ENCODE peak calls at places on chromosomes 1 and 21, in six cellular contexts. C, K, V, B, F and X are unnamed samples.

GRCh38 chr1:162370721-162371120 is 5.9 kb downstream of the SPATA46 start:
- DNase-seq in C (no peak), K (no peak), V (no peak), B (no peak), F (no peak), X (no peak)

GRCh38 chr1:55575571-55576279 is 360.6 kb upstream of the USP24 start:
- DNase-seq in C (no peak), K (no peak), V (no peak), B (no peak), F (no peak), X (no peak)

GRCh38 chr1:5466487-5466886 is 525.7 kb downstream of the NPHP4 start:
- DNase-seq in C (no peak), K (no peak), V (no peak), B (no peak), F (no peak), X (no peak)

GRCh38 chr1:917076-917459 is 6.7 kb upstream of the SAMD11 start:
- DNase-seq in C (no peak), K (no peak), V (no peak), B (no peak), F (no peak), X (no peak)

GRCh38 chr1:70143052-70143659 is 62.2 kb downstream of the LRRC40 start:
- DNase-seq in C (no peak), K (no peak), V (peak), B (peak), F (no peak), X (no peak)

GRCh38 chr1:4109626-4109940 is 209.5 kb upstream of the C1orf174 start:
- DNase-seq in C (no peak), K (no peak), V (no peak), B (no peak), F (no peak), X (no peak)

GRCh38 chr21:25871566-25871965 is 136.8 kb downstream of the GABPA start:
- DNase-seq in C (peak), K (no peak), V (no peak), B (no peak), F (no peak), X (no peak)

GRCh38 chr1:228036701-228037231 is 30.0 kb downstream of the WNT3A start:
- DNase-seq in C (no peak), K (no peak), V (no peak), B (no peak), F (no peak), X (no peak)

GRCh38 chr1:225998560-225999226 is 450 bp downstream of the SDE2 start:
- DNase-seq in C (no peak), K (no peak), V (no peak), B (peak), F (no peak), X (no peak)

GRCh38 chr1:186745531-186746146 is 65.4 kb upstream of the PTGS2 start:
- DNase-seq in C (no peak), K (no peak), V (no peak), B (no peak), F (no peak), X (no peak)

GRCh38 chr1:153928776-153929432 is 6.1 kb upstream of the GATAD2B start:
- DNase-seq in C (no peak), K (no peak), V (no peak), B (peak), F (no peak), X (no peak)

GRCh38 chr1:206705187-206705586 is 20.5 kb downstream of the MAPKAPK2 start:
- DNase-seq in C (no peak), K (no peak), V (no peak), B (peak), F (peak), X (no peak)

GRCh38 chr1:93136445-93136844 is 43.8 kb downstream of the TMED5 start:
- DNase-seq in C (no peak), K (no peak), V (no peak), B (no peak), F (no peak), X (no peak)

GRCh38 chr21:32427958-32428623 is 15.6 kb downstream of the EVA1C start:
- DNase-seq in C (no peak), K (no peak), V (no peak), B (no peak), F (no peak), X (no peak)

GRCh38 chr1:229579101-229579651 is 20.7 kb upstream of the ABCB10 start:
- DNase-seq in C (peak), K (no peak), V (no peak), B (peak), F (no peak), X (peak)

GRCh38 chr1:2411801-2412394 is 466 bp downstream of the PEX10 start:
- DNase-seq in C (no peak), K (no peak), V (no peak), B (peak), F (no peak), X (no peak)

GRCh38 chr1:19676438-19676922 is 11.8 kb downstream of the HTR6 start:
- DNase-seq in C (peak), K (peak), V (peak), B (peak), F (peak), X (peak)

GRCh38 chr1:205535866-205536758 is 31.6 kb downstream of the CDK18 start:
- DNase-seq in C (peak), K (no peak), V (no peak), B (no peak), F (no peak), X (no peak)

GRCh38 chr1:220954321-220954720 is 75.1 kb downstream of the HLX start:
- DNase-seq in C (no peak), K (no peak), V (peak), B (no peak), F (no peak), X (no peak)

GRCh38 chr1:47986741-47987140 is 10.4 kb downstream of the TRABD2B start:
- DNase-seq in C (no peak), K (no peak), V (no peak), B (peak), F (no peak), X (no peak)

GRCh38 chr1:161098161-161099068 is at the start of gene KLHDC9:
- DNase-seq in C (peak), K (no peak), V (peak), B (peak), F (no peak), X (peak)

GRCh38 chr1:151799179-151800022 is 5.8 kb downstream of the LINGO4 start:
- DNase-seq in C (no peak), K (no peak), V (no peak), B (no peak), F (no peak), X (no peak)

GRCh38 chr21:46425061-46425460 is 33.6 kb upstream of the DIP2A start:
- DNase-seq in C (no peak), K (no peak), V (no peak), B (no peak), F (no peak), X (no peak)

GRCh38 chr1:91165033-91165654 is 143.3 kb upstream of the ZNF644 start:
- DNase-seq in C (peak), K (no peak), V (no peak), B (peak), F (peak), X (peak)
- TF ChIP-seq CTCF in C (peak), K (peak), V (peak), B (peak), F (peak), X (peak)

GRCh38 chr21:23968008-23968407 is 1639.3 kb downstream of the MRPL39 start:
- DNase-seq in C (no peak), K (no peak), V (no peak), B (no peak), F (no peak), X (no peak)

GRCh38 chr21:23963454-23963853 is 1643.8 kb downstream of the MRPL39 start:
- DNase-seq in C (no peak), K (no peak), V (no peak), B (no peak), F (peak), X (no peak)

GRCh38 chr21:23968722-23969647 is 1638.3 kb downstream of the MRPL39 start:
- DNase-seq in C (peak), K (no peak), V (peak), B (peak), F (peak), X (peak)
- TF ChIP-seq CTCF in C (peak), K (peak), V (peak), B (no peak), F (peak), X (peak)

GRCh38 chr1:175023043-175023921 is at the start of gene MRPS14:
- DNase-seq in C (peak), K (peak), V (peak), B (peak), F (peak), X (peak)
- TF ChIP-seq CTCF in C (no peak), K (no peak), V (no peak), B (no peak), F (no peak), X (no peak)

GRCh38 chr1:165827199-165828102 is at the start of gene UCK2:
- DNase-seq in C (peak), K (peak), V (no peak), B (peak), F (peak), X (peak)
- TF ChIP-seq CTCF in C (peak), K (peak), V (no peak), B (no peak), F (no peak), X (peak)

DNA sequence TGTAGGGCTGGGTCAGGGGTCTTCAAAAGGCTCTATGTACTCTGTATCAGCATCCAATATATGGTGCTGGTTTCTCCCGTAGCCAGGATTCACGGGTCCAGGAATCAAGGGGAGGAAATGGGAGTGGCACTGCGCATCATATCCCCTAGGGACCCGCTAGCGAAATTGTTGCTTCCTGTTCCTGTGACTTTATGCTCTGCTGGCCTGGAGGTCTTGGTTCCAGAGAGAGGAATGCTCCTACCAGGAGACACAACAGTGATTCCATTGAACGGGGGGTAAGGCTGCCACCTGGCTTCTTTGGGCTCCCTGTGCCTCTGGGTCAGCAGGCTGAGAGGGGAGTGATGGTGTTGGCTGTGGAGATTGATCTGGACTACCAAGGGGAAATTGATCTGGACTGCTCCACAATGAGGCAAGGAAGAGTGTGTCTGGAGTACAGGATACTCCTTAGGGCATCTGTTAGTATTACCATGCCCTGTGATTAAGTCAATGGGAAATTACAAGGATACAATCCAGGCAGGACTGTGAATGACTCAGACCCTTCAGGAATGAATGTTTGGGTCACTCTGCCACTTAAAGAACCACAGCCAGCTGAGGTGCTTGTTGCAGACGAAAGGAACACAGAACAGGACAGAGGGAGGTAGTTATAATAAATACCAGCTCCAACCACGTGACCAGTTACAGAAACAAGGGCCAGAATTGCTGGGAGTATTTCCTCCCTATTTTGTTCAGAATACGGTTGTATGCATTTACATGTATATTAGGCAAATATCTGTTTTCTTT is 10.2 kb downstream of the SPSB1 start:
- DNase-seq in C (no peak), K (no peak), V (peak), B (peak), F (peak), X (no peak)
- TF ChIP-seq CTCF in C (no peak), K (no peak), V (no peak), B (no peak), F (no peak), X (no peak)